ENCODE peak calls at places on chromosomes 3 and 15, in ten cellular contexts. One of them, this sample, is unnamed.

GRCh38 chr15:40407343-40407990 is 1.9 kb downstream of the IVD start:
- DNase-seq in HCT116: no peak
- DNase-seq in CD8-positive, alpha-beta T cell: no peak
- DNase-seq in foreskin fibroblast: no peak
- DNase-seq in astrocyte of the spinal cord: no peak
- DNase-seq in AG09309: no peak
- DNase-seq in lower leg skin: no peak
- DNase-seq in tibial artery: no peak
- DNase-seq in MM.1S: peak; percentile 60
- DNase-seq in HFF-Myc: no peak
- DNase-seq in this sample: no peak

GRCh38 chr3:28799084-28799483 is 450.5 kb upstream of the AZI2 start:
- DNase-seq in HCT116: peak; percentile 4
- DNase-seq in CD8-positive, alpha-beta T cell: no peak
- DNase-seq in foreskin fibroblast: no peak
- DNase-seq in astrocyte of the spinal cord: no peak
- DNase-seq in AG09309: no peak
- DNase-seq in lower leg skin: no peak
- DNase-seq in tibial artery: no peak
- DNase-seq in MM.1S: no peak
- DNase-seq in HFF-Myc: no peak
- DNase-seq in this sample: peak; percentile 60

GRCh38 chr3:132268956-132269355 is 48.3 kb upstream of the ACP3 start:
- DNase-seq in HCT116: peak; percentile 56
- DNase-seq in CD8-positive, alpha-beta T cell: no peak
- DNase-seq in foreskin fibroblast: no peak
- DNase-seq in astrocyte of the spinal cord: peak; percentile 35
- DNase-seq in AG09309: no peak
- DNase-seq in lower leg skin: no peak
- DNase-seq in tibial artery: no peak
- DNase-seq in MM.1S: no peak
- DNase-seq in HFF-Myc: no peak
- DNase-seq in this sample: peak; percentile 83

GRCh38 chr3:55434789-55435188 is 52.3 kb downstream of the WNT5A start:
- DNase-seq in HCT116: no peak
- DNase-seq in CD8-positive, alpha-beta T cell: no peak
- DNase-seq in foreskin fibroblast: no peak
- DNase-seq in astrocyte of the spinal cord: no peak
- DNase-seq in AG09309: no peak
- DNase-seq in lower leg skin: no peak
- DNase-seq in tibial artery: no peak
- DNase-seq in MM.1S: peak; percentile 60
- DNase-seq in HFF-Myc: no peak
- DNase-seq in this sample: peak; percentile 68

GRCh38 chr15:41597787-41598186 is 38.8 kb downstream of the TYRO3 start:
- DNase-seq in HCT116: no peak
- DNase-seq in CD8-positive, alpha-beta T cell: no peak
- DNase-seq in foreskin fibroblast: no peak
- DNase-seq in astrocyte of the spinal cord: no peak
- DNase-seq in AG09309: no peak
- DNase-seq in lower leg skin: no peak
- DNase-seq in tibial artery: no peak
- DNase-seq in MM.1S: no peak
- DNase-seq in HFF-Myc: no peak
- DNase-seq in this sample: no peak

GRCh38 chr15:78243491-78243941 is 9.2 kb upstream of the ACSBG1 start:
- DNase-seq in HCT116: no peak
- DNase-seq in CD8-positive, alpha-beta T cell: no peak
- DNase-seq in foreskin fibroblast: no peak
- DNase-seq in astrocyte of the spinal cord: peak; percentile 54
- DNase-seq in AG09309: no peak
- DNase-seq in lower leg skin: no peak
- DNase-seq in tibial artery: no peak
- DNase-seq in MM.1S: no peak
- DNase-seq in HFF-Myc: no peak
- DNase-seq in this sample: peak; percentile 90

GRCh38 chr15:35007397-35007796 is 19.3 kb upstream of the ZNF770 start:
- DNase-seq in HCT116: no peak
- DNase-seq in CD8-positive, alpha-beta T cell: no peak
- DNase-seq in foreskin fibroblast: no peak
- DNase-seq in astrocyte of the spinal cord: no peak
- DNase-seq in AG09309: no peak
- DNase-seq in lower leg skin: no peak
- DNase-seq in tibial artery: no peak
- DNase-seq in MM.1S: no peak
- DNase-seq in HFF-Myc: no peak
- DNase-seq in this sample: no peak

GRCh38 chr15:75758071-75758872 is 45.6 kb upstream of the CSPG4 start:
- DNase-seq in HCT116: peak; percentile 78
- DNase-seq in CD8-positive, alpha-beta T cell: peak; percentile 34
- DNase-seq in foreskin fibroblast: peak; percentile 78
- DNase-seq in astrocyte of the spinal cord: peak; percentile 77
- DNase-seq in AG09309: peak; percentile 35
- DNase-seq in lower leg skin: peak; percentile 97
- DNase-seq in tibial artery: peak; percentile 93
- DNase-seq in MM.1S: peak; percentile 83
- DNase-seq in HFF-Myc: peak; percentile 65
- DNase-seq in this sample: peak; percentile 97

GRCh38 chr15:78193731-78194567 is 40.4 kb downstream of the ACSBG1 start:
- DNase-seq in HCT116: no peak
- DNase-seq in CD8-positive, alpha-beta T cell: no peak
- DNase-seq in foreskin fibroblast: no peak
- DNase-seq in astrocyte of the spinal cord: no peak
- DNase-seq in AG09309: no peak
- DNase-seq in lower leg skin: peak; percentile 79
- DNase-seq in tibial artery: no peak
- DNase-seq in MM.1S: no peak
- DNase-seq in HFF-Myc: no peak
- DNase-seq in this sample: peak; percentile 36

GRCh38 chr15:41801850-41802455 is 25.9 kb upstream of the JMJD7 start:
- DNase-seq in HCT116: no peak
- DNase-seq in CD8-positive, alpha-beta T cell: no peak
- DNase-seq in foreskin fibroblast: no peak
- DNase-seq in astrocyte of the spinal cord: peak; percentile 50
- DNase-seq in AG09309: no peak
- DNase-seq in lower leg skin: no peak
- DNase-seq in tibial artery: no peak
- DNase-seq in MM.1S: no peak
- DNase-seq in HFF-Myc: no peak
- DNase-seq in this sample: no peak

GRCh38 chr15:41796457-41796856 is 22.2 kb downstream of the MAPKBP1 start:
- DNase-seq in HCT116: no peak
- DNase-seq in CD8-positive, alpha-beta T cell: no peak
- DNase-seq in foreskin fibroblast: peak; percentile 86
- DNase-seq in astrocyte of the spinal cord: peak; percentile 62
- DNase-seq in AG09309: peak; percentile 74
- DNase-seq in lower leg skin: peak; percentile 53
- DNase-seq in tibial artery: no peak
- DNase-seq in MM.1S: no peak
- DNase-seq in HFF-Myc: peak; percentile 94
- DNase-seq in this sample: no peak

GRCh38 chr15:93152951-93153350 is 63.9 kb upstream of the RGMA start:
- DNase-seq in HCT116: no peak
- DNase-seq in CD8-positive, alpha-beta T cell: no peak
- DNase-seq in foreskin fibroblast: no peak
- DNase-seq in astrocyte of the spinal cord: peak; percentile 55
- DNase-seq in AG09309: no peak
- DNase-seq in lower leg skin: no peak
- DNase-seq in tibial artery: peak; percentile 90
- DNase-seq in MM.1S: no peak
- DNase-seq in HFF-Myc: no peak
- DNase-seq in this sample: no peak

GRCh38 chr15:98803228-98804056 is 155.1 kb downstream of the IGF1R start:
- DNase-seq in HCT116: no peak
- DNase-seq in CD8-positive, alpha-beta T cell: no peak
- DNase-seq in foreskin fibroblast: peak; percentile 50
- DNase-seq in astrocyte of the spinal cord: peak; percentile 59
- DNase-seq in AG09309: no peak
- DNase-seq in lower leg skin: no peak
- DNase-seq in tibial artery: no peak
- DNase-seq in MM.1S: no peak
- DNase-seq in HFF-Myc: no peak
- DNase-seq in this sample: no peak

GRCh38 chr3:112531358-112531781 is 30.4 kb downstream of the ATG3 start:
- DNase-seq in HCT116: peak; percentile 6
- DNase-seq in CD8-positive, alpha-beta T cell: no peak
- DNase-seq in foreskin fibroblast: peak; percentile 23
- DNase-seq in astrocyte of the spinal cord: peak; percentile 53
- DNase-seq in AG09309: peak; percentile 3
- DNase-seq in lower leg skin: no peak
- DNase-seq in tibial artery: no peak
- DNase-seq in MM.1S: peak; percentile 56
- DNase-seq in HFF-Myc: no peak
- DNase-seq in this sample: no peak

GRCh38 chr3:3799173-3800075 is at the start of gene LRRN1:
- DNase-seq in HCT116: no peak
- DNase-seq in CD8-positive, alpha-beta T cell: peak; percentile 58
- DNase-seq in foreskin fibroblast: no peak
- DNase-seq in astrocyte of the spinal cord: peak; percentile 33
- DNase-seq in AG09309: no peak
- DNase-seq in lower leg skin: peak; percentile 85
- DNase-seq in tibial artery: peak; percentile 74
- DNase-seq in MM.1S: peak; percentile 91
- DNase-seq in HFF-Myc: no peak
- DNase-seq in this sample: peak; percentile 96

DNA sequence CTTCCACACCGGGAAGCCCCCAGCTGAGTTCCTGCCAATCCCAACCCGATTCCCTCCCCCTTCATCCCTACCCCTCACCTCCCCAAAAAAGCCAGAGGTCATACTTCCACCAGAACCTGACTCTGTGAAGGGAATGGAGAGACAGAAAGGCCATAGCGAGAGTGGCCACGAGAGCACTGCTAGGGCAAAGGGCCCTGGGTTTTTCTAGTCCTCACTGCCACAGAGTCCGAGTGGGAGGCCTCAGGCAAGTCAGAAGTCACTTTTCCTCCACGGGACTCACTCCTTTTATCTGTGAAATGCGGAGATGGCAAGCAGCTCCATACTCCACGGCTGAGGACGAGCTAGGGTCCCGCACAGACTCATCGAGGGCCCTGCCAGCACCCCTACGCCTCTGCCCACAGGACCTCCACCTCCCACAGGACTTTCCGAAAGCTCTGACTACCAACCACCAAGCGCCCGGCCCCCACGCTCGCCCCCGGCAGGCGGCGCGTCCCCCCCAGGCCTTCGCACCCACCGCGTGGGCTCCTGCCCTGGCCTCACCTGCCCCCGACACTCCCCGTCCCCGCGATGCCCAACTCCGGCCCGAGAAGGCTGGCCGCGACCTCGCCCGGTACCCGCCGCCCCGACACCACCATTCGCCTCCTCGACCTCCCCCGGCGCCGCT is 794 bp downstream of the ATP13A3 start:
- DNase-seq in HCT116: no peak
- DNase-seq in CD8-positive, alpha-beta T cell: peak; percentile 60
- DNase-seq in foreskin fibroblast: no peak
- DNase-seq in astrocyte of the spinal cord: no peak
- DNase-seq in AG09309: no peak
- DNase-seq in lower leg skin: peak; percentile 90
- DNase-seq in tibial artery: peak; percentile 74
- DNase-seq in MM.1S: peak; percentile 54
- DNase-seq in HFF-Myc: no peak
- DNase-seq in this sample: peak; percentile 68
- TF ChIP-seq CTCF in HCT116: peak; percentile 11
- TF ChIP-seq CTCF in CD8-positive, alpha-beta T cell: no peak
- TF ChIP-seq CTCF in foreskin fibroblast: peak; percentile 26
- TF ChIP-seq CTCF in astrocyte of the spinal cord: peak; percentile 11
- TF ChIP-seq CTCF in AG09309: no peak
- TF ChIP-seq CTCF in lower leg skin: no peak
- TF ChIP-seq CTCF in tibial artery: peak; percentile 13
- TF ChIP-seq CTCF in MM.1S: peak; percentile 19
- TF ChIP-seq CTCF in HFF-Myc: peak; percentile 18
- TF ChIP-seq CTCF in this sample: peak; percentile 39

DNA sequence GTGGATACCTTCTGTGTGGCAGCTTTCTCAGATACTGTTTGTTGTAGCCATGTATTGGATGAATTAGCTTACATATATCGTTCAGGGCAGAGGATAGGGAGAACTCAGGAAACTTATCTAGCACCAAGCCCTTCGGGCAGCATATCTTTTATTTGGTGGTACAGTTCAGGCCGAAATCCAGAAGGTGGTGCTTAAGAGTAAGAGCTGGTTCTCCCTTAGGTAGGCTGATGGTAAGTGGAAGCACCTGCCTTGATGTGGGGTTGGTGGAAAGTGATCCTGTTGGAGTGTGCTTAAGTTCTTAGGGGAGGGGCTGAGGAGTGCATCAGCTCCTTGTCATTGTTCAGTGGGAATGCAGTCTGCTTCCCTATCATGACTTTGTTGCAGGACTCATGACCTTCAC is 187.5 kb downstream of the DOCK3 start:
- DNase-seq in HCT116: no peak
- DNase-seq in CD8-positive, alpha-beta T cell: no peak
- DNase-seq in foreskin fibroblast: no peak
- DNase-seq in astrocyte of the spinal cord: no peak
- DNase-seq in AG09309: no peak
- DNase-seq in lower leg skin: peak; percentile 46
- DNase-seq in tibial artery: no peak
- DNase-seq in MM.1S: no peak
- DNase-seq in HFF-Myc: no peak
- DNase-seq in this sample: no peak
- TF ChIP-seq CTCF in HCT116: no peak
- TF ChIP-seq CTCF in CD8-positive, alpha-beta T cell: no peak
- TF ChIP-seq CTCF in foreskin fibroblast: no peak
- TF ChIP-seq CTCF in astrocyte of the spinal cord: no peak
- TF ChIP-seq CTCF in AG09309: no peak
- TF ChIP-seq CTCF in lower leg skin: no peak
- TF ChIP-seq CTCF in tibial artery: no peak
- TF ChIP-seq CTCF in MM.1S: no peak
- TF ChIP-seq CTCF in HFF-Myc: no peak
- TF ChIP-seq CTCF in this sample: peak; percentile 69

DNA sequence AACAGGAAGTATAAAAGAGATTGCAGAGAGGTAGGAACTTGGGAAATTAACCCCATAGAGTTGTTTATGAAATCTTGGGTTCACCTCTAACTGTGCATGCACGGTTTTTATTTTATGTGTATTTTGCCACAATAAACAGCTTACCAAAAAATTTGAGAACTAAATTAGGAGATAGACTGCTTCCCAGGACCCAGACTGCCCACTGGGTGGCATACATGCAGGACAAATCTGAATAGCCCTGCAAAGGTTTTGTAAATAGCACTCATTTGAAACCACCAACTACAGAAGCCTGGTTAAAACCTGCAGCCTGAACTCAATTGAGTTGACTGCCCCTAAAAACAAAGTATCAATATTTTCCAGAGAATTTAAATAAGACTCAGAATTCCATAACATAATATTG is 96.4 kb upstream of the SLCO2A1 start:
- DNase-seq in HCT116: no peak
- DNase-seq in CD8-positive, alpha-beta T cell: no peak
- DNase-seq in foreskin fibroblast: no peak
- DNase-seq in astrocyte of the spinal cord: no peak
- DNase-seq in AG09309: no peak
- DNase-seq in lower leg skin: no peak
- DNase-seq in tibial artery: no peak
- DNase-seq in MM.1S: no peak
- DNase-seq in HFF-Myc: no peak
- DNase-seq in this sample: no peak
- TF ChIP-seq CTCF in HCT116: peak; percentile 43
- TF ChIP-seq CTCF in CD8-positive, alpha-beta T cell: no peak
- TF ChIP-seq CTCF in foreskin fibroblast: no peak
- TF ChIP-seq CTCF in astrocyte of the spinal cord: peak; percentile 30
- TF ChIP-seq CTCF in AG09309: peak; percentile 17
- TF ChIP-seq CTCF in lower leg skin: no peak
- TF ChIP-seq CTCF in tibial artery: no peak
- TF ChIP-seq CTCF in MM.1S: no peak
- TF ChIP-seq CTCF in HFF-Myc: peak; percentile 24
- TF ChIP-seq CTCF in this sample: peak; percentile 57

GRCh38 chr15:101320501-101321052 is 25.5 kb upstream of the SNRPA1 start:
- DNase-seq in HCT116: no peak
- DNase-seq in CD8-positive, alpha-beta T cell: peak; percentile 75
- DNase-seq in foreskin fibroblast: peak; percentile 49
- DNase-seq in astrocyte of the spinal cord: no peak
- DNase-seq in AG09309: no peak
- DNase-seq in lower leg skin: no peak
- DNase-seq in tibial artery: no peak
- DNase-seq in MM.1S: peak; percentile 26
- DNase-seq in HFF-Myc: no peak
- DNase-seq in this sample: peak; percentile 85
- TF ChIP-seq CTCF in HCT116: no peak
- TF ChIP-seq CTCF in CD8-positive, alpha-beta T cell: peak; percentile 57
- TF ChIP-seq CTCF in foreskin fibroblast: peak; percentile 27
- TF ChIP-seq CTCF in astrocyte of the spinal cord: peak; percentile 7
- TF ChIP-seq CTCF in AG09309: no peak
- TF ChIP-seq CTCF in lower leg skin: no peak
- TF ChIP-seq CTCF in tibial artery: no peak
- TF ChIP-seq CTCF in MM.1S: peak; percentile 20
- TF ChIP-seq CTCF in HFF-Myc: no peak
- TF ChIP-seq CTCF in this sample: peak; percentile 69